ENCODE peak calls at places on chromosome 18, in seven cellular contexts. Y is mesothelial cell of epicardium, M is mammary epithelial cell, J is uterus, D is AG04450, O is adrenal gland, E is GM23338. I is an unnamed sample.
A peak's percentile ranks its signal among the peaks of the same experiment; 100 is the strongest.

GRCh38 chr18:46950064-46950656 is 32.8 kb downstream of the KATNAL2 start:
- DNase-seq in Y (no peak), M (no peak), J (no peak), D (no peak), O (no peak), E (peak; percentile 74), I (no peak)

GRCh38 chr18:50819027-50819726 is 639 bp downstream of the MRO start:
- DNase-seq in Y (no peak), M (peak; percentile 16), J (peak; percentile 14), D (no peak), O (peak; percentile 33), E (peak; percentile 90), I (peak; percentile 38)

GRCh38 chr18:65103864-65104263 is 646.9 kb upstream of the CDH7 start:
- DNase-seq in Y (no peak), M (no peak), J (no peak), D (no peak), O (no peak), E (no peak), I (no peak)

GRCh38 chr18:67261931-67262552 is 254.5 kb downstream of the DSEL start:
- DNase-seq in Y (no peak), M (peak; percentile 39), J (no peak), D (no peak), O (no peak), E (no peak), I (no peak)

GRCh38 chr18:48813833-48814489 is 136.8 kb downstream of the SMAD7 start:
- DNase-seq in Y (no peak), M (no peak), J (peak; percentile 14), D (no peak), O (no peak), E (no peak), I (no peak)

GRCh38 chr18:63132819-63133200 is 186.8 kb downstream of the BCL2 start:
- DNase-seq in Y (no peak), M (no peak), J (no peak), D (no peak), O (no peak), E (no peak), I (no peak)

GRCh38 chr18:55251186-55251995 is 292.1 kb upstream of the CCDC68 start:
- DNase-seq in Y (no peak), M (no peak), J (no peak), D (no peak), O (no peak), E (peak; percentile 79), I (no peak)

GRCh38 chr18:74936343-74936742 is 272.6 kb downstream of the PTGR3 start:
- DNase-seq in Y (no peak), M (no peak), J (no peak), D (no peak), O (no peak), E (no peak), I (no peak)

GRCh38 chr18:79975043-79975442 is 10.6 kb downstream of the HSBP1L1 start:
- DNase-seq in Y (no peak), M (no peak), J (no peak), D (no peak), O (no peak), E (no peak), I (no peak)

GRCh38 chr18:13376841-13377351 is 158.3 kb downstream of the LDLRAD4 start:
- DNase-seq in Y (no peak), M (no peak), J (no peak), D (no peak), O (no peak), E (no peak), I (no peak)

DNA sequence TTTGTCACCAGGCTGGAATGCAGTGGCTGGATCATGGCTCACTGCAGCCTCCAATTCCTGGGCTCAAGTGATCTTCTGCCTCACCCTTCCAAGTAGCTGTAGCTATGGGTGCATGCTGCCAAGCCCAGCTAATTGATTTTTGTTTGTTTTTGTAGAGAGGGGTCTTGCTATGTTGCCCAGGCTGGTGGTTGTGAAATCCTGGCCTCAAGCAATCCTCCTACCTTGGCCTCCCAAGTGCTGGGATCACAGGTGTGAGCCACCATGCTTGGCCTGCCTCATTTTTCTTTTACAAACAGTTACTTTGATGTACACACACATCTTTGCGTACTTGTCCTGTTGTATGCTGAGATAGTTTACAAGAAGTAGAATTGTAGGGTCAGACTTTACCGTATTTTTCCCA is 13.1 kb upstream of the ANKRD12 start:
- DNase-seq in Y (no peak), M (no peak), J (no peak), D (no peak), O (no peak), E (no peak), I (no peak)
- TF ChIP-seq CTCF in Y (no peak), M (no peak), J (no peak), D (no peak), O (no peak), E (no peak), I (no peak)

GRCh38 chr18:32470136-32470712 is 458 bp downstream of the GAREM1 start:
- DNase-seq in Y (peak; percentile 27), M (no peak), J (peak; percentile 39), D (no peak), O (peak; percentile 48), E (peak; percentile 38), I (peak; percentile 43)

GRCh38 chr18:32468147-32468845 is 2.4 kb downstream of the GAREM1 start:
- DNase-seq in Y (no peak), M (peak; percentile 6), J (no peak), D (no peak), O (no peak), E (no peak), I (no peak)

GRCh38 chr18:32469691-32470131 is 971 bp downstream of the GAREM1 start:
- DNase-seq in Y (no peak), M (peak; percentile 37), J (no peak), D (no peak), O (peak; percentile 20), E (no peak), I (no peak)

GRCh38 chr18:32470713-32471633 is at the start of gene GAREM1:
- DNase-seq in Y (peak; percentile 90), M (peak; percentile 97), J (peak; percentile 97), D (peak; percentile 96), O (peak; percentile 98), E (peak; percentile 93), I (peak; percentile 92)

GRCh38 chr18:32469190-32469611 is 1.5 kb downstream of the GAREM1 start:
- DNase-seq in Y (no peak), M (peak; percentile 40), J (peak; percentile 21), D (no peak), O (peak; percentile 68), E (no peak), I (no peak)
- TF ChIP-seq CTCF in Y (no peak), M (peak; percentile 21), J (peak; percentile 5), D (peak; percentile 6), O (peak; percentile 59), E (peak; percentile 21), I (peak; percentile 39)

DNA sequence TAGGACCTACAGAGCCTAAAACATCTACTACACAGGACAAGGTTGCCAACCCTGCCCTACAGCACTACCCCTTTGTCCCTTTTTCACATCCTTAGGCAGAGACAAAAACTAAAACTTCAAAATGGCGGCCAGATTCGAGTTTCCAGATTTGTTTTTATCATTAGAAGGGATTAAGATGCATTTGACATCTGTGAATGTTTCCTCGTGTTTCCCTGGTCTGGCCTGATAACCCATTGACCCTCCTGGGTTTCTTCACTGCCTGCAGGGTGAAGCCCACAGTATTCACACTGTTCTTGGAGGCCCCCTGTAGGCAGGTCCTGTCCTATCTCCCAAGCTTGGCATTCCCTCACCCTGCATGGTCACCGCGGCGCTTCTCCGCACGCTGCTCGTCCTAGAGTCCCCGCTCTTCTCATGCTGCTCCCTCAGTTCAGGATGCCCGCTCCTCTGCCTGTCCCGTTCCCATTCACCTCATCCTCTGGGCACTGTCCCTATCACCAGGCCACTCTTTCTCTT is 67.6 kb downstream of the TPGS2 start:
- DNase-seq in Y (no peak), M (no peak), J (no peak), D (no peak), O (no peak), E (peak; percentile 44), I (no peak)
- TF ChIP-seq CTCF in Y (no peak), M (no peak), J (no peak), D (no peak), O (no peak), E (peak; percentile 27), I (peak; percentile 9)

GRCh38 chr18:57910134-57910533 is 107.0 kb upstream of the ATP8B1 start:
- DNase-seq in Y (no peak), M (no peak), J (no peak), D (no peak), O (no peak), E (no peak), I (no peak)

GRCh38 chr18:57908092-57908491 is 105.0 kb upstream of the ATP8B1 start:
- DNase-seq in Y (no peak), M (no peak), J (no peak), D (no peak), O (no peak), E (no peak), I (no peak)

GRCh38 chr18:57909620-57910019 is 106.5 kb upstream of the ATP8B1 start:
- DNase-seq in Y (no peak), M (peak; percentile 82), J (no peak), D (no peak), O (no peak), E (no peak), I (no peak)

GRCh38 chr18:57913686-57914085 is 110.6 kb upstream of the ATP8B1 start:
- DNase-seq in Y (no peak), M (no peak), J (no peak), D (no peak), O (no peak), E (no peak), I (no peak)

GRCh38 chr18:57910817-57911216 is 107.7 kb upstream of the ATP8B1 start:
- DNase-seq in Y (no peak), M (no peak), J (no peak), D (no peak), O (no peak), E (peak; percentile 79), I (no peak)
- TF ChIP-seq CTCF in Y (no peak), M (peak; percentile 34), J (no peak), D (peak; percentile 42), O (no peak), E (peak; percentile 78), I (peak; percentile 28)

GRCh38 chr18:4455113-4455811 is at the start of gene DLGAP1:
- DNase-seq in Y (peak; percentile 40), M (peak; percentile 24), J (no peak), D (no peak), O (peak; percentile 24), E (peak; percentile 87), I (peak; percentile 63)
- TF ChIP-seq CTCF in Y (no peak), M (no peak), J (no peak), D (no peak), O (no peak), E (no peak), I (no peak)

DNA sequence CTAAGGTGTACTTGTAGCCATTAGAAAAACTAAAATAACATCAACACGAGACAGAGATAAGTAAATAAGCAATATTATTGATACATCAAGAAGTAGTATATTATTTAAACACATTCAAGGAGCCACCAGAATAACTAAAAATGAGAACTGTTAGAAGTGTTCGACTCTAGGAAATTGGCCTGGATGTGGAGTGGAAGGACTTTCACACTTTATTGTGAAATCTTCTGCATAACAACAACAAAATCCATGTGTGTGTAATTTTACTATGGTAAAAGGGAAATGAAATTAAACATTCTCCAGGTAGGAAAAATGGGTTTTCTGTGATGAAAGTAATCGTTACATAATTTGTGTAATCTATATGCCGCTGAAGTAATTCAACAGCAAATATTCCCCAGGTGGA is 96.3 kb upstream of the RNF152 start:
- DNase-seq in Y (no peak), M (no peak), J (no peak), D (no peak), O (no peak), E (no peak), I (no peak)
- TF ChIP-seq CTCF in Y (no peak), M (no peak), J (no peak), D (no peak), O (no peak), E (no peak), I (no peak)